ENCODE peak calls at places on chromosomes 12 and 14, in seven cellular contexts. One of them, this sample, is unnamed.

GRCh38 chr12:92706594-92706993 is 3.8 kb downstream of the PLEKHG7 start:
- DNase-seq in GM19239: no peak
- DNase-seq in activated CD4-positive, alpha-beta T cell treated with anti-CD3 and anti-CD28 coated beads, Interleukin-2, amount 50 U/mL, for 1 hour: no peak
- DNase-seq in T-helper 9 cell: no peak
- DNase-seq in effector memory CD8-positive, alpha-beta T cell: no peak
- DNase-seq in H4: no peak
- DNase-seq in lower lobe of right lung: no peak
- DNase-seq in this sample: no peak

GRCh38 chr12:124625867-124626675 is 58.7 kb upstream of the NCOR2 start:
- DNase-seq in activated CD4-positive, alpha-beta T cell treated with anti-CD3 and anti-CD28 coated beads, Interleukin-2, amount 50 U/mL, for 1 hour: no peak
- DNase-seq in H4: peak
- DNase-seq in T-helper 9 cell: no peak
- DNase-seq in GM19239: no peak
- DNase-seq in effector memory CD8-positive, alpha-beta T cell: no peak
- DNase-seq in lower lobe of right lung: peak
- DNase-seq in this sample: no peak

GRCh38 chr14:99199854-99200653 is 71.9 kb downstream of the BCL11B start:
- DNase-seq in effector memory CD8-positive, alpha-beta T cell: no peak
- DNase-seq in activated CD4-positive, alpha-beta T cell treated with anti-CD3 and anti-CD28 coated beads, Interleukin-2, amount 50 U/mL, for 1 hour: no peak
- DNase-seq in H4: no peak
- DNase-seq in T-helper 9 cell: no peak
- DNase-seq in GM19239: no peak
- DNase-seq in lower lobe of right lung: no peak
- DNase-seq in this sample: no peak

GRCh38 chr14:106530423-106531107 is 1004.2 kb downstream of the TMEM121 start:
- DNase-seq in H4: no peak
- DNase-seq in GM19239: no peak
- DNase-seq in effector memory CD8-positive, alpha-beta T cell: peak
- DNase-seq in activated CD4-positive, alpha-beta T cell treated with anti-CD3 and anti-CD28 coated beads, Interleukin-2, amount 50 U/mL, for 1 hour: peak
- DNase-seq in T-helper 9 cell: peak
- DNase-seq in lower lobe of right lung: no peak
- DNase-seq in this sample: peak

GRCh38 chr12:18139989-18140596 is 50.1 kb upstream of the RERGL start:
- DNase-seq in GM19239: no peak
- DNase-seq in activated CD4-positive, alpha-beta T cell treated with anti-CD3 and anti-CD28 coated beads, Interleukin-2, amount 50 U/mL, for 1 hour: no peak
- DNase-seq in H4: peak
- DNase-seq in lower lobe of right lung: no peak
- DNase-seq in effector memory CD8-positive, alpha-beta T cell: no peak
- DNase-seq in T-helper 9 cell: no peak
- DNase-seq in this sample: peak

GRCh38 chr12:49920915-49921286 is 17.2 kb upstream of the FAIM2 start:
- DNase-seq in H4: no peak
- DNase-seq in effector memory CD8-positive, alpha-beta T cell: no peak
- DNase-seq in lower lobe of right lung: no peak
- DNase-seq in T-helper 9 cell: no peak
- DNase-seq in activated CD4-positive, alpha-beta T cell treated with anti-CD3 and anti-CD28 coated beads, Interleukin-2, amount 50 U/mL, for 1 hour: no peak
- DNase-seq in GM19239: no peak
- DNase-seq in this sample: no peak

GRCh38 chr12:49537709-49538601 is 875 bp upstream of the KCNH3 start:
- DNase-seq in activated CD4-positive, alpha-beta T cell treated with anti-CD3 and anti-CD28 coated beads, Interleukin-2, amount 50 U/mL, for 1 hour: no peak
- DNase-seq in H4: no peak
- DNase-seq in effector memory CD8-positive, alpha-beta T cell: no peak
- DNase-seq in GM19239: no peak
- DNase-seq in lower lobe of right lung: no peak
- DNase-seq in T-helper 9 cell: peak
- DNase-seq in this sample: peak

GRCh38 chr14:28767851-28768548 is 1.4 kb downstream of the FOXG1 start:
- DNase-seq in T-helper 9 cell: no peak
- DNase-seq in H4: peak
- DNase-seq in GM19239: no peak
- DNase-seq in activated CD4-positive, alpha-beta T cell treated with anti-CD3 and anti-CD28 coated beads, Interleukin-2, amount 50 U/mL, for 1 hour: no peak
- DNase-seq in effector memory CD8-positive, alpha-beta T cell: no peak
- DNase-seq in lower lobe of right lung: no peak
- DNase-seq in this sample: peak

GRCh38 chr12:18320036-18320617 is 58.8 kb downstream of the PIK3C2G start:
- DNase-seq in activated CD4-positive, alpha-beta T cell treated with anti-CD3 and anti-CD28 coated beads, Interleukin-2, amount 50 U/mL, for 1 hour: no peak
- DNase-seq in effector memory CD8-positive, alpha-beta T cell: no peak
- DNase-seq in T-helper 9 cell: no peak
- DNase-seq in H4: peak
- DNase-seq in lower lobe of right lung: no peak
- DNase-seq in GM19239: no peak
- DNase-seq in this sample: peak

GRCh38 chr12:12214635-12215131 is 52.2 kb downstream of the LRP6 start:
- DNase-seq in GM19239: no peak
- DNase-seq in T-helper 9 cell: no peak
- DNase-seq in lower lobe of right lung: no peak
- DNase-seq in effector memory CD8-positive, alpha-beta T cell: no peak
- DNase-seq in H4: no peak
- DNase-seq in activated CD4-positive, alpha-beta T cell treated with anti-CD3 and anti-CD28 coated beads, Interleukin-2, amount 50 U/mL, for 1 hour: no peak
- DNase-seq in this sample: no peak

GRCh38 chr14:51650721-51651387 is 856 bp upstream of the FRMD6 start:
- DNase-seq in T-helper 9 cell: no peak
- DNase-seq in effector memory CD8-positive, alpha-beta T cell: no peak
- DNase-seq in lower lobe of right lung: peak
- DNase-seq in activated CD4-positive, alpha-beta T cell treated with anti-CD3 and anti-CD28 coated beads, Interleukin-2, amount 50 U/mL, for 1 hour: no peak
- DNase-seq in GM19239: no peak
- DNase-seq in H4: no peak
- DNase-seq in this sample: peak

GRCh38 chr14:22824711-22825359 is 4.9 kb upstream of the MRPL52 start:
- DNase-seq in GM19239: no peak
- DNase-seq in T-helper 9 cell: no peak
- DNase-seq in H4: peak
- DNase-seq in effector memory CD8-positive, alpha-beta T cell: no peak
- DNase-seq in lower lobe of right lung: no peak
- DNase-seq in activated CD4-positive, alpha-beta T cell treated with anti-CD3 and anti-CD28 coated beads, Interleukin-2, amount 50 U/mL, for 1 hour: no peak
- DNase-seq in this sample: no peak

GRCh38 chr14:29637406-29637805 is 290.2 kb downstream of the PRKD1 start:
- DNase-seq in GM19239: no peak
- DNase-seq in lower lobe of right lung: no peak
- DNase-seq in T-helper 9 cell: no peak
- DNase-seq in effector memory CD8-positive, alpha-beta T cell: no peak
- DNase-seq in H4: peak
- DNase-seq in activated CD4-positive, alpha-beta T cell treated with anti-CD3 and anti-CD28 coated beads, Interleukin-2, amount 50 U/mL, for 1 hour: no peak
- DNase-seq in this sample: no peak

GRCh38 chr12:52080403-52081201 is 1.1 kb downstream of the SMIM41 start:
- DNase-seq in activated CD4-positive, alpha-beta T cell treated with anti-CD3 and anti-CD28 coated beads, Interleukin-2, amount 50 U/mL, for 1 hour: no peak
- DNase-seq in H4: no peak
- DNase-seq in lower lobe of right lung: no peak
- DNase-seq in T-helper 9 cell: no peak
- DNase-seq in effector memory CD8-positive, alpha-beta T cell: no peak
- DNase-seq in GM19239: no peak
- DNase-seq in this sample: no peak

GRCh38 chr14:100332797-100333196 is 9.7 kb downstream of the SLC25A47 start:
- DNase-seq in lower lobe of right lung: peak
- DNase-seq in T-helper 9 cell: no peak
- DNase-seq in activated CD4-positive, alpha-beta T cell treated with anti-CD3 and anti-CD28 coated beads, Interleukin-2, amount 50 U/mL, for 1 hour: no peak
- DNase-seq in GM19239: peak
- DNase-seq in H4: no peak
- DNase-seq in effector memory CD8-positive, alpha-beta T cell: no peak
- DNase-seq in this sample: no peak

GRCh38 chr14:36856095-36856878 is 194.6 kb downstream of the PAX9 start:
- DNase-seq in lower lobe of right lung: no peak
- DNase-seq in GM19239: no peak
- DNase-seq in effector memory CD8-positive, alpha-beta T cell: no peak
- DNase-seq in H4: no peak
- DNase-seq in T-helper 9 cell: no peak
- DNase-seq in activated CD4-positive, alpha-beta T cell treated with anti-CD3 and anti-CD28 coated beads, Interleukin-2, amount 50 U/mL, for 1 hour: no peak
- DNase-seq in this sample: no peak

GRCh38 chr12:5792350-5792749 is 152.7 kb downstream of the ANO2 start:
- DNase-seq in lower lobe of right lung: no peak
- DNase-seq in effector memory CD8-positive, alpha-beta T cell: no peak
- DNase-seq in activated CD4-positive, alpha-beta T cell treated with anti-CD3 and anti-CD28 coated beads, Interleukin-2, amount 50 U/mL, for 1 hour: no peak
- DNase-seq in GM19239: no peak
- DNase-seq in H4: no peak
- DNase-seq in T-helper 9 cell: no peak
- DNase-seq in this sample: no peak

GRCh38 chr14:31127690-31128089 is 79.9 kb downstream of the HECTD1 start:
- DNase-seq in effector memory CD8-positive, alpha-beta T cell: peak
- DNase-seq in H4: no peak
- DNase-seq in lower lobe of right lung: no peak
- DNase-seq in T-helper 9 cell: peak
- DNase-seq in activated CD4-positive, alpha-beta T cell treated with anti-CD3 and anti-CD28 coated beads, Interleukin-2, amount 50 U/mL, for 1 hour: no peak
- DNase-seq in GM19239: peak
- DNase-seq in this sample: no peak

GRCh38 chr12:1357171-1357570 is 237.2 kb downstream of the FBXL14 start:
- DNase-seq in GM19239: no peak
- DNase-seq in lower lobe of right lung: no peak
- DNase-seq in effector memory CD8-positive, alpha-beta T cell: no peak
- DNase-seq in H4: no peak
- DNase-seq in activated CD4-positive, alpha-beta T cell treated with anti-CD3 and anti-CD28 coated beads, Interleukin-2, amount 50 U/mL, for 1 hour: no peak
- DNase-seq in T-helper 9 cell: no peak
- DNase-seq in this sample: peak

GRCh38 chr12:40238221-40238902 is 13.6 kb downstream of the LRRK2 start:
- DNase-seq in effector memory CD8-positive, alpha-beta T cell: no peak
- DNase-seq in H4: no peak
- DNase-seq in lower lobe of right lung: no peak
- DNase-seq in activated CD4-positive, alpha-beta T cell treated with anti-CD3 and anti-CD28 coated beads, Interleukin-2, amount 50 U/mL, for 1 hour: no peak
- DNase-seq in T-helper 9 cell: no peak
- DNase-seq in GM19239: no peak
- DNase-seq in this sample: no peak

GRCh38 chr12:123516221-123516780 is 17.2 kb downstream of the RILPL1 start:
- DNase-seq in H4: no peak
- DNase-seq in activated CD4-positive, alpha-beta T cell treated with anti-CD3 and anti-CD28 coated beads, Interleukin-2, amount 50 U/mL, for 1 hour: no peak
- DNase-seq in GM19239: no peak
- DNase-seq in T-helper 9 cell: no peak
- DNase-seq in effector memory CD8-positive, alpha-beta T cell: no peak
- DNase-seq in lower lobe of right lung: no peak
- DNase-seq in this sample: no peak